ENCODE peak calls at places on chromosomes 13 and 19, in five cellular contexts. F is progenitor cell of endocrine pancreas, K is body of pancreas, L is B cell, C is activated B cell treated with CpG ODN at 0.5 μM for 24 hours. X is an unnamed sample.

GRCh38 chr19:17041994-17042393 is 15.4 kb upstream of the CPAMD8 start:
- DNase-seq in F (no peak), K (no peak), L (no peak), C (no peak), X (no peak)

GRCh38 chr13:102328909-102329308 is 72.9 kb downstream of the FGF14 start:
- DNase-seq in F (no peak), K (no peak), L (no peak), C (no peak), X (no peak)

GRCh38 chr19:23346696-23347095 is 48.6 kb downstream of the ZNF91 start:
- DNase-seq in F (no peak), K (no peak), L (no peak), C (no peak), X (no peak)

GRCh38 chr19:7868671-7869452 is 5.3 kb downstream of the PRR36 start:
- DNase-seq in F (peak; percentile 64), K (peak; percentile 90), L (peak; percentile 98), C (peak; percentile 83), X (peak; percentile 80)

GRCh38 chr13:28329395-28330158 is 165.4 kb downstream of the FLT1 start:
- DNase-seq in F (no peak), K (peak; percentile 16), L (no peak), C (no peak), X (peak; percentile 51)

GRCh38 chr19:36113895-36114762 is 546 bp downstream of the POLR2I start:
- DNase-seq in F (peak; percentile 44), K (peak; percentile 16), L (no peak), C (no peak), X (peak; percentile 9)

GRCh38 chr13:110216403-110217041 is 90.4 kb downstream of the COL4A1 start:
- DNase-seq in F (no peak), K (peak; percentile 28), L (no peak), C (no peak), X (no peak)

GRCh38 chr13:97568850-97569249 is 134.9 kb downstream of the RAP2A start:
- DNase-seq in F (no peak), K (peak; percentile 63), L (no peak), C (no peak), X (peak; percentile 56)

GRCh38 chr13:48891586-48891985 is 84.1 kb upstream of the FNDC3A start:
- DNase-seq in F (no peak), K (peak; percentile 9), L (no peak), C (no peak), X (no peak)

GRCh38 chr19:14835011-14835410 is at the start of the genes OR7A5 and OR7C1:
- DNase-seq in F (no peak), K (no peak), L (no peak), C (no peak), X (no peak)

GRCh38 chr19:53808710-53809125 is 15.4 kb downstream of the NLRP12 start:
- DNase-seq in F (no peak), K (no peak), L (no peak), C (no peak), X (peak; percentile 40)
- TF ChIP-seq CTCF in F (peak; percentile 58), K (peak; percentile 38), L (no peak), C (no peak), X (peak; percentile 24)

DNA sequence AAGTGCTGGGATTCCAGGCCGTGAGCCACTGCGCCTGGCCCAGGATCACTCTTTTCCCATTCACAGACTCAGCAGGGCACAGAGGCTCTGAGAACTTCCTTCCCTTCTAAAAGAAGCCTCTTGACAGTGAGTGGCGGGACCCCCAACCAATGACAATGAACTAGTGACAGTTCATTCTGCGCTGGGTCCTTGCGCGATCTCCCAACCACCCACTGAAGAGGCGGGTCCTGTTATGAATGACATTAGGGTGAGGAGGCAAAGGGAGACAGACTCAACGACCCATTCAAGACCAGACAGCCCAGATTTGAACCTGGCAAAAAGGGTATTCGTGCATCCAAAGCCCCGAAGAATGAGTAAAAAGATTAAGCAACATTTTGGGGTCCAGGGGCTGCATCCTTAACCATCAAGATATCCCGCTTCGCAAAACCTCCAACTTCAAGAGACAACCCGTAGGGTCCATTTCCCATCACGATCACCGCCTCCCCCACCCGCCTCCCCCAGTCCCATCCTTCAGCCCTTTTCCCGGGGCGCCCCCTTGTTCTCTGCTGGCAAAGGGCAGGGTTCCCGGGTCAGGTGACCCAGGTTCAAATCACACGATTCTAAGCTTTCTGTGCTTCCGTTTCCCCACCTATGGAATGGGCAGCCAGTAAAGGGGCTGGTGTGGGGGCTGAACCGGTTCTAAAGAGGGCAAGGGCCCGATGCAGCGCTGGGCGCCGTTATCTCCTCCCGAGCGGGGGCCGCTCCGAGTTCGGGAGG is 719 bp downstream of the SUGP2 start:
- DNase-seq in F (peak; percentile 66), K (peak; percentile 86), L (peak; percentile 78), C (peak; percentile 56), X (peak; percentile 85)
- TF ChIP-seq CTCF in F (no peak), K (no peak), L (no peak), C (no peak), X (no peak)

DNA sequence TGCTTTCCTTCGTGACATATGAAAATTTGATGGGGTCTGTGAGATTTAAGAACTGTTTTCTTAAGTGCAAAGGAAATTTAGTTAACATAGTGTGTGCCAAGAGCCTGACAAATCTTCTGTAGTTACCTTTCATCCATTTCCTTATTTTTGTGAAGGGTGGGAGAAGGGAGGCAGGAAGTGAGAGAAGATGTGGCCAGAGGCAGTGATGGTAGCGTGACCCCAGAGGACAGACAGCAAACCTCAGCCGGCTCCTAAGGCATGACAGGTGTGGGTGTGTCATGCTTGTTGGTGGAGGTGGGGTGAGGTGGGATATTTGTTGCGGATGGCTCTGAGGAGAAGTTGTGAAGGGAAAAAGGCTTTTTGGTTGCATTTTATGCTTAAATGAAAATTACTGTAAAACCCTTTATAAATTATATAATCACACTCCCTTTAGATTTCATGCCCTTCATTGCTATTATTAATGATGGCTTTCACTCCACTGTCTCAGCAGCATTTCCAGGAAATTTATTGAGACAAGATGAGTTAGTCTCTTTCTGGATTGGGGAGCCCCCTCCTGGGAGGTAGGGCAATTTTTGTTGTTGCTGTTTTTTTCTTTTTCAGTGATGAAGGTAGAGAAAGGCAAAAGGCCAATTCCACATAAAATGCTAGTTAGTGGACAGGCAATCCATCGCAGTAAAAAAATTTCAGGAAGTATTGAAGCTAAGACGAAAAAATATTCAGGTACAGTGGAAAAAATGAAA is 80.0 kb downstream of the TEX26 start:
- DNase-seq in F (no peak), K (no peak), L (no peak), C (no peak), X (no peak)
- TF ChIP-seq CTCF in F (peak; percentile 34), K (no peak), L (no peak), C (no peak), X (no peak)

GRCh38 chr13:81874253-81874652 is 1533.3 kb upstream of the SPRY2 start:
- DNase-seq in F (no peak), K (no peak), L (no peak), C (no peak), X (no peak)

GRCh38 chr13:81874681-81875661 is 1534.0 kb upstream of the SPRY2 start:
- DNase-seq in F (no peak), K (no peak), L (no peak), C (no peak), X (no peak)

GRCh38 chr13:81872581-81872980 is 1531.7 kb upstream of the SPRY2 start:
- DNase-seq in F (no peak), K (peak; percentile 23), L (no peak), C (no peak), X (peak; percentile 35)
- TF ChIP-seq CTCF in F (peak; percentile 67), K (peak; percentile 48), L (no peak), C (no peak), X (peak; percentile 53)

X was measured in endothelial cell.